ENCODE peak calls at places on chromosome X, in eight cellular contexts. U is tibial artery, E is fibroblast of lung, X is left lung, H is MCF 10A, K is K562, C is cardiac muscle cell, B is lower lobe of right lung. D is an unnamed sample.

GRCh38 chrX:149372861-149373260 is 132.2 kb downstream of the IDS start:
- DNase-seq in K (no peak), X (no peak), E (peak), H (peak), C (peak), U (no peak), B (no peak), D (no peak)

GRCh38 chrX:47662144-47662657 is 3.2 kb upstream of the UXT start:
- DNase-seq in U (peak), E (peak), B (no peak), X (no peak), K (peak), H (peak), C (no peak), D (no peak)

GRCh38 chrX:155094468-155095061 is 23.3 kb downstream of the BRCC3 start:
- DNase-seq in K (peak), H (peak), U (no peak), C (peak), X (no peak), E (peak), B (no peak), D (no peak)

GRCh38 chrX:107565916-107566602 is 62.3 kb upstream of the PRPS1 start:
- DNase-seq in U (no peak), C (peak), K (peak), H (peak), E (peak), B (no peak), X (no peak), D (no peak)

GRCh38 chrX:920234-920799 is 289.7 kb downstream of the SHOX start:
- DNase-seq in C (no peak), X (no peak), H (no peak), E (peak), B (no peak), K (no peak), U (no peak), D (no peak)

GRCh38 chrX:131762802-131763234 is 218.9 kb downstream of the OR13H1 start:
- DNase-seq in H (peak), C (no peak), E (peak), U (no peak), K (peak), B (no peak), X (no peak), D (no peak)

GRCh38 chrX:67538383-67538782 is 5.4 kb upstream of the AR start:
- DNase-seq in B (no peak), X (no peak), H (no peak), E (no peak), C (no peak), K (no peak), U (no peak), D (no peak)

GRCh38 chrX:136781180-136781797 is 557 bp upstream of the ARHGEF6 start:
- DNase-seq in X (no peak), B (no peak), C (no peak), E (no peak), H (no peak), K (no peak), U (no peak), D (no peak)

GRCh38 chrX:77505227-77505626 is 58.0 kb downstream of the FGF16 start:
- DNase-seq in B (no peak), E (peak), C (no peak), K (no peak), H (peak), U (no peak), X (no peak), D (no peak)

GRCh38 chrX:9644335-9644734 is 121.3 kb downstream of the GPR143 start:
- DNase-seq in X (no peak), H (no peak), K (no peak), E (no peak), C (no peak), B (no peak), U (no peak), D (peak)

GRCh38 chrX:86133761-86134160 is 14.5 kb upstream of the DACH2 start:
- DNase-seq in B (no peak), E (peak), X (no peak), K (no peak), U (no peak), C (peak), H (peak), D (no peak)

DNA sequence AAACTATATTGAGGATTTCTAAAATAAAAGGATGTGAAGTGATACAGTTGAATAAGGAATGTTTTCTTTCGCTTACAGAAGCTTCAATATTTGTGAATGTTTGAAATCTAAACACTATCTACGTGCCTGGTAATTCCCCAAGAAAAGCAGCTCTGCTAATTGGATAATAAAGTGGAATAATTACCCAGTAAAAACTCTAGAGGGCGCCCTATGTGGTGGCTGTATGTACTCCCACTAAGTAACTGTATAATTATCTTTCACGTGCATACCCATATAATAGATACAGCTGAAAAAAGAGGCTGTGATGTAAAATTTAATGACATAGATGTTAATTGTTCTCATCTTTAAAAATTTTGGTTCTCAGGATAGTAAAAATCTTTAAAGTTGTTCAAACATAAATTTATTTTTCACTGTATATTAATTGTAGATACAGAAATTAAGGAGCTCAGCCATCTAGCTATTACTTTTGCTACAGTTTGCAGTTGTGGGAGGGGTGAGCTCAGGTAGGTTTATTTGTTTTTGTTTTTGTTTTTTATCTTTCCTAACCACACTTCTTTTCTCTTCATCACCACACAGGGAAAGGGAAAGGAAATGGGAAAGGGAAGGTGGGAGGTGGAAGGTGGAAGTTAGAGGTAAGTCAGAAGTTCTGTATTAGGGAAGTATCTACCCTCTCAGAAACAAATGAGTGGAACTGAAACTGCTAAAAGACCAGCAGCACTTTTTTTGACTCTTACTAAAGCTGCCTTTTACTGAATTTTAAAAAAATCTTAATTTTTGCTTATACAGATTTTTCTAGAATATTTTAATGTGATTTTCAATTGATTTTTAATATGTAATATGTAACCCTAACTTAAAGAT is 151.7 kb upstream of the RPS6KA6 start:
- DNase-seq in C (peak), B (no peak), X (no peak), U (no peak), H (peak), E (no peak), K (peak), D (no peak)
- TF ChIP-seq CTCF in C (peak), B (peak), X (no peak), U (peak), H (peak), E (peak), K (no peak), D (no peak)

GRCh38 chrX:145919400-145919799 is 101.8 kb downstream of the SLITRK2 start:
- DNase-seq in K (no peak), H (no peak), C (no peak), X (no peak), U (no peak), B (no peak), E (no peak), D (no peak)

GRCh38 chrX:145923376-145923775 is 105.7 kb downstream of the SLITRK2 start:
- DNase-seq in X (no peak), E (no peak), C (no peak), K (no peak), U (no peak), H (no peak), B (no peak), D (no peak)
- TF ChIP-seq CTCF in X (no peak), E (no peak), C (no peak), K (no peak), U (no peak), H (no peak), B (no peak), D (no peak)

GRCh38 chrX:39835241-39835640 is 262.5 kb downstream of the BCOR start:
- DNase-seq in C (no peak), U (no peak), X (no peak), H (no peak), B (no peak), K (no peak), E (no peak), D (no peak)
- TF ChIP-seq CTCF in C (no peak), U (no peak), X (no peak), H (no peak), B (no peak), K (no peak), E (no peak), D (no peak)

GRCh38 chrX:48833531-48834138 is 1.8 kb downstream of the PCSK1N start:
- DNase-seq in E (no peak), K (peak), X (no peak), B (no peak), U (no peak), H (no peak), C (no peak), D (no peak)
- TF ChIP-seq CTCF in E (no peak), K (peak), X (no peak), B (no peak), U (no peak), H (no peak), C (no peak), D (no peak)

DNA sequence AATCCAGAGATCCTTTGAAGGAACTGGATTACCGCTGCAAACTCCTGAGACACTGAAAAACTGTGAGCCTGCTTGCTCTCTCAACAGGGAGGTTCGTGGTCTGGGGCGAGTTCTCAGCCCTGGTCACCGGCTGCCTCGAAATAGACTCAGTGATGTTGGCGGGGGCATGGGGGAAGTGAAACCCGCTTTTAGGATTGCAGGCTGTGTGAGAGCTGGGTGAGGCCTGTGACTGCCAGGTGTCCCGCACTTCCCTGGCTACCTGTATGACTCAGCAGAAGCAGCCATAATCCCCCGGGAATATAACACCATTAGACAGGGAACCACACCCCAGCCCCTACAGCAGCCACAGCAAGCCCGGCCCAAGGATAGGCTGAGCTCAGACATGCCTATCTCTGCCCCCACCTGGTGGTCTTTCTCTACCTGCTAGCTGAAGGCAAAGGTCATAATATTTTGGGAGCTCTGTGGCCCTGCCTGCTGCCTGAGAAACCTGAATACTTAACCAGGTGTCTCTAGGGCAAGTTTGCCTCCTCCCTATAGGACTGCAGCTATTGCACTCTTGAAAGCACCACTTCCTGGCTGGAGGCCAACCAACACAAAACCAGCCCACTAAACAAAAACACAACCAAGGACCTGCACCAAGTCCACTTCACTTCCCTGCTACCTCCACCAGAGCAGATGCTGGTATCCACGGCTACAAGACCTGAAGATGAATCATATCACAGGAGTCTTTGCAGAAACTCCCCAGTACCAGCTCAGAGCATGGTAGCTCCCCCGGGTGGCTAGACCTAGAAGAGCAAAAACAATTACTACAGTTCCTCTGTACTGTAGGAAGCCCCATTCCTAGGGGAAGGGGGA is 202.0 kb downstream of the RRAGB start:
- DNase-seq in C (no peak), E (no peak), U (no peak), B (no peak), H (peak), K (no peak), X (no peak), D (no peak)
- TF ChIP-seq CTCF in C (no peak), E (no peak), U (no peak), B (no peak), H (no peak), K (no peak), X (no peak), D (no peak)

GRCh38 chrX:57573754-57574153 is 18.1 kb upstream of the ZXDB start:
- DNase-seq in K (no peak), U (no peak), E (no peak), C (peak), X (no peak), B (no peak), H (peak), D (no peak)
- TF ChIP-seq CTCF in K (peak), U (peak), E (peak), C (peak), X (peak), B (no peak), H (peak), D (no peak)

GRCh38 chrX:109839694-109840358 is 106.8 kb upstream of the ACSL4 start:
- DNase-seq in E (peak), H (peak), C (no peak), U (no peak), K (peak), X (no peak), B (no peak), D (no peak)
- TF ChIP-seq CTCF in E (no peak), H (peak), C (peak), U (no peak), K (peak), X (no peak), B (no peak), D (no peak)

DNA sequence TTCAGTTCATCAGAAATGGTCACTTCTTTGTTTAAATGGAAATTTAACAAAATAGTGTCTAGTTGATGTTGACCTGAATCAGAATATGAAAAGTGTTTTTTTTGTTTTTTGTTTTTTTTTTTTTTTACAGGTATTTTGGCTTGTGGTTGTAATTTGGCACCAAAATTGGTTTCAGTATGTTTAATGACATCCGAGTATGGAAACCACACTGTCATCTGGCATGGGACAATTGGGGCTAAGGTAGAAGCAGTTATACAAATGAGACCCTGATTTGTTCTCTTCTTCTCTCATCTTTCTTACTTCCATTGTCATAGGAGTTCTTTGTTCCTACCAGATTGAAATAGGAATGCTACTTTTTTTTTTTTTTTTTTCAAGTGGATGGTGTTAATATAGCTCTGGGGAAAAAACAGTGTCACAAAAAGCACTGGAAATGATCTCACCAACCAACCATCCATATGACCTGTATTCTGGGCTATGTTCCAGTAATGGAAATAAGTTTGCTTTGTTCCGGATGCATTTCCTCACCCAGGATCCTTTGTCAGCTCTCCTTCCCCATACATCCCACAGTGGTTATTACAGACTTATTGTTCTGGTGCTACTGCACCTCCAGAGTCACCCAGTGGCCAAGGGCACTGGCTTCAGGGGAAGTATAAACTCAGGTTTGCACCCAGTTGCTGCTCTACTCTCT is 95.8 kb downstream of the ATXN3L start:
- DNase-seq in K (no peak), U (no peak), X (no peak), B (no peak), C (no peak), E (peak), H (peak), D (no peak)
- TF ChIP-seq CTCF in K (no peak), U (no peak), X (no peak), B (no peak), C (peak), E (no peak), H (no peak), D (no peak)